ENCODE peak calls at places on chromosomes 5 and 9, in four cellular contexts. S is heart left ventricle, I is sigmoid colon, T is fibroblast of lung. F is an unnamed sample.

GRCh38 chr5:139461176-139461575 is 1.4 kb downstream of the ECSCR start:
- DNase-seq in S (peak; percentile 42), I (no peak), T (no peak), F (no peak)

GRCh38 chr9:94703488-94704140 is 22.9 kb upstream of the AOPEP start:
- DNase-seq in S (no peak), I (no peak), T (no peak), F (no peak)

GRCh38 chr5:68396722-68397121 is 181.2 kb downstream of the PIK3R1 start:
- DNase-seq in S (no peak), I (no peak), T (no peak), F (peak; percentile 76)

GRCh38 chr5:173396311-173396993 is 68.2 kb upstream of the STC2 start:
- DNase-seq in S (no peak), I (peak; percentile 54), T (no peak), F (no peak)

GRCh38 chr9:78038620-78039300 is 7.1 kb upstream of the GNAQ start:
- DNase-seq in S (no peak), I (no peak), T (peak; percentile 33), F (no peak)

GRCh38 chr5:100550531-100551036 is 15.4 kb downstream of the FAM174A start:
- DNase-seq in S (no peak), I (no peak), T (no peak), F (no peak)

GRCh38 chr9:124450241-124450924 is at the start of gene ADGRD2:
- DNase-seq in S (no peak), I (no peak), T (peak; percentile 37), F (no peak)

GRCh38 chr5:168850683-168851082 is 271.5 kb upstream of the PANK3 start:
- DNase-seq in S (no peak), I (no peak), T (no peak), F (no peak)

GRCh38 chr9:121779381-121780117 is 128.1 kb downstream of the DAB2IP start:
- DNase-seq in S (no peak), I (peak; percentile 87), T (peak; percentile 31), F (no peak)

GRCh38 chr5:65923339-65923738 is 3.0 kb upstream of the ERBIN start:
- DNase-seq in S (no peak), I (no peak), T (peak; percentile 41), F (no peak)

GRCh38 chr5:157159209-157159751 is 6.8 kb downstream of the GARIN3 start:
- DNase-seq in S (no peak), I (no peak), T (no peak), F (no peak)

GRCh38 chr5:178770621-178771020 is 40.2 kb upstream of the ZNF354A start:
- DNase-seq in S (no peak), I (peak; percentile 15), T (no peak), F (no peak)

GRCh38 chr5:29702875-29703274 is 1490.6 kb upstream of the CDH6 start:
- DNase-seq in S (no peak), I (no peak), T (no peak), F (no peak)

GRCh38 chr5:22908129-22908528 is 55.0 kb upstream of the CDH12 start:
- DNase-seq in S (no peak), I (no peak), T (no peak), F (no peak)

GRCh38 chr5:95760291-95761191 is 29.4 kb downstream of the RHOBTB3 start:
- DNase-seq in S (no peak), I (no peak), T (peak; percentile 100), F (peak; percentile 90)

GRCh38 chr5:32458799-32459400 is 14.4 kb upstream of the ZFR start:
- DNase-seq in S (no peak), I (no peak), T (no peak), F (no peak)

GRCh38 chr9:117926031-117926655 is 221.9 kb downstream of the TLR4 start:
- DNase-seq in S (no peak), I (no peak), T (peak; percentile 19), F (peak; percentile 12)

GRCh38 chr5:119417891-119418781 is 34.2 kb upstream of the HSD17B4 start:
- DNase-seq in S (no peak), I (no peak), T (peak; percentile 92), F (no peak)

GRCh38 chr5:95822038-95822407 is 503 bp downstream of the GLRX start:
- DNase-seq in S (peak; percentile 78), I (peak; percentile 85), T (peak; percentile 40), F (no peak)

GRCh38 chr5:180303226-180304015 is 11.5 kb upstream of the MAPK9 start:
- DNase-seq in S (no peak), I (no peak), T (no peak), F (no peak)

GRCh38 chr9:77218612-77219011 is 41.3 kb downstream of the VPS13A start:
- DNase-seq in S (no peak), I (no peak), T (peak; percentile 79), F (peak; percentile 9)

GRCh38 chr5:139797856-139798510 is 2.4 kb downstream of the PSD2 start:
- DNase-seq in S (no peak), I (no peak), T (no peak), F (no peak)

GRCh38 chr9:19151425-19152159 is 24.3 kb upstream of the PLIN2 start:
- DNase-seq in S (no peak), I (no peak), T (no peak), F (no peak)

GRCh38 chr5:1330847-1331831 is 13.8 kb downstream of the CLPTM1L start:
- DNase-seq in S (peak; percentile 35), I (peak; percentile 50), T (no peak), F (no peak)

GRCh38 chr9:85258823-85259370 is 482.9 kb downstream of the AGTPBP1 start:
- DNase-seq in S (no peak), I (no peak), T (peak; percentile 76), F (peak; percentile 31)

GRCh38 chr5:66959668-66960067 is 236.9 kb downstream of the CD180 start:
- DNase-seq in S (no peak), I (no peak), T (peak; percentile 47), F (no peak)

GRCh38 chr5:108739376-108739775 is 8.3 kb upstream of the FER start:
- DNase-seq in S (no peak), I (no peak), T (no peak), F (no peak)

GRCh38 chr5:131186561-131187256 is 16.0 kb downstream of the LYRM7 start:
- DNase-seq in S (no peak), I (no peak), T (peak; percentile 22), F (no peak)

GRCh38 chr5:65102826-65103673 is 334.3 kb downstream of the CWC27 start:
- DNase-seq in S (peak; percentile 80), I (peak; percentile 85), T (peak; percentile 75), F (peak; percentile 48)

GRCh38 chr9:93092171-93092991 is 3.6 kb upstream of the CARD19 start:
- DNase-seq in S (no peak), I (peak; percentile 64), T (no peak), F (no peak)

GRCh38 chr5:107916731-107917725 is 246.3 kb upstream of the EFNA5 start:
- DNase-seq in S (no peak), I (no peak), T (no peak), F (no peak)

GRCh38 chr9:127361561-127361960 is 35.4 kb upstream of the SLC2A8 start:
- DNase-seq in S (no peak), I (no peak), T (no peak), F (no peak)

GRCh38 chr5:32311404-32312193 is 1.1 kb downstream of the MTMR12 start:
- DNase-seq in S (no peak), I (no peak), T (no peak), F (no peak)

GRCh38 chr9:125639057-125639456 is 68.0 kb downstream of the MAPKAP1 start:
- DNase-seq in S (no peak), I (no peak), T (no peak), F (no peak)

GRCh38 chr9:109963079-109963478 is 183.1 kb downstream of the PALM2AKAP2 start:
- DNase-seq in S (no peak), I (no peak), T (no peak), F (no peak)

GRCh38 chr9:99822096-99822595 is 461 bp downstream of the NR4A3 start:
- DNase-seq in S (no peak), I (no peak), T (no peak), F (no peak)

GRCh38 chr9:120642129-120642528 is 62.2 kb upstream of the CDK5RAP2 start:
- DNase-seq in S (no peak), I (no peak), T (peak; percentile 38), F (no peak)

GRCh38 chr9:120650352-120650751 is 63.9 kb downstream of the MEGF9 start:
- DNase-seq in S (no peak), I (no peak), T (no peak), F (no peak)

GRCh38 chr9:120648581-120648980 is 65.7 kb downstream of the MEGF9 start:
- DNase-seq in S (no peak), I (no peak), T (no peak), F (no peak)

GRCh38 chr9:120643096-120643495 is 63.1 kb upstream of the CDK5RAP2 start:
- DNase-seq in S (no peak), I (no peak), T (no peak), F (no peak)

GRCh38 chr9:120646943-120647342 is 67.0 kb upstream of the CDK5RAP2 start:
- DNase-seq in S (no peak), I (no peak), T (no peak), F (no peak)
- H3K36me3 ChIP-seq in S (no peaks in the 10 kb centered on the region), I (no peaks in the 10 kb centered on the region), T (no peaks in the 10 kb centered on the region), F (no peaks in the 10 kb centered on the region)

GRCh38 chr9:137294684-137295312 is 7.3 kb downstream of the NRARP start:
- DNase-seq in S (peak; percentile 63), I (no peak), T (peak; percentile 38), F (no peak)
- H3K4me3 ChIP-seq in S (no peak overlapping the region), I (peak overlapping the region; percentile 36), T (no peak overlapping the region), F (no peak overlapping the region)

GRCh38 chr5:61768692-61769281 is 436.7 kb downstream of the ZSWIM6 start:
- DNase-seq in S (no peak), I (no peak), T (peak; percentile 13), F (no peak)
- TF ChIP-seq CTCF in S (no peak), I (no peak), T (peak; percentile 52), F (peak; percentile 97)

GRCh38 chr9:87665516-87665915 is 60.4 kb upstream of the CTSL start:
- DNase-seq in S (no peak), I (no peak), T (no peak), F (no peak)

GRCh38 chr9:87668722-87669121 is 57.2 kb upstream of the CTSL start:
- DNase-seq in S (no peak), I (no peak), T (no peak), F (no peak)

GRCh38 chr9:87670572-87671264 is 55.2 kb upstream of the CTSL start:
- DNase-seq in S (no peak), I (no peak), T (no peak), F (no peak)

GRCh38 chr9:87667164-87667738 is 58.7 kb upstream of the CTSL start:
- DNase-seq in S (no peak), I (no peak), T (no peak), F (no peak)

GRCh38 chr9:87668222-87668621 is 57.7 kb upstream of the CTSL start:
- DNase-seq in S (no peak), I (no peak), T (no peak), F (no peak)
- H3K36me3 ChIP-seq in S (no peaks in the 10 kb centered on the region), I (peaks cover 9% of the 10 kb centered on the region), T (no peaks in the 10 kb centered on the region), F (peaks cover 2% of the 10 kb centered on the region)

DNA sequence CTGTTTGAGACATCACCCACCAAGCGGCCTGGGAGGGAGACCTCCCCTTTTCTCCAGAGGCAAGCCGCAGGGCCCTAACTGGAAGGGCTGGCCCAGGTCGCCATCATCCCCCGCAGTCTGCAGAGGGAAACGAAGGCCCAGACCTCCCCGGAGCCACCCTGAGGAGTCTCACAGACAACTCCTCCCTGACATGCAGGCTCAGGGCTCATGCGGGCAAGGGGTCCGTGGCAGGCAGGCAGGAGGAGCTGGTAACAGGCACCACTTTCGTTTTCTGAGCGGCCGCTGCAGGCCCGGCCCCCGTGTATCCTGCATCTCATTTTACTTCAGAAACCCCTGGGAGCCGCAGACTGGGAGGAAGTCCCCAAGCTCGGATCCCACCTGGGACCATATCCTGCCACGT is 192.0 kb upstream of the PPP1R26 start:
- DNase-seq in S (no peak), I (no peak), T (no peak), F (no peak)
- H3K4me3 ChIP-seq in S (no peak overlapping the region), I (no peak overlapping the region), T (no peak overlapping the region), F (no peak overlapping the region)

F was measured in kidney epithelial cell.